ENCODE peak calls at places on chromosomes 2 and 18, in five cellular contexts. O is kidney glomerular epithelial cell; I is HEK293T; E is activated CD4-positive, CD25-positive, alpha-beta regulatory T cell; L is amniotic stem cell. P is an unnamed sample.

GRCh38 chr2:231257763-231258162 is 59.3 kb downstream of the ARMC9 start:
- DNase-seq in I (no peak), L (no peak), O (no peak), E (no peak), P (no peak)

GRCh38 chr2:117335967-117336366 is 478.5 kb upstream of the DDX18 start:
- DNase-seq in O (no peak), I (no peak), E (no peak), L (no peak), P (no peak)

GRCh38 chr2:40471868-40472267 is 20.0 kb upstream of the SLC8A1 start:
- DNase-seq in L (no peak), I (no peak), O (no peak), E (no peak), P (no peak)

GRCh38 chr18:39675916-39676315 is 2110.3 kb upstream of the CELF4 start:
- DNase-seq in L (no peak), E (no peak), I (no peak), O (no peak), P (no peak)

GRCh38 chr2:114729025-114729424 is 286.6 kb downstream of the DPP10 start:
- DNase-seq in E (no peak), L (no peak), O (no peak), I (no peak), P (no peak)

GRCh38 chr18:21714472-21714871 is 9.9 kb upstream of the ABHD3 start:
- DNase-seq in I (no peak), E (no peak), L (no peak), O (no peak), P (no peak)

GRCh38 chr2:162317910-162318279 is 589 bp downstream of the IFIH1 start:
- DNase-seq in O (no peak), L (no peak), E (no peak), I (peak), P (peak)

GRCh38 chr18:46772396-46772795 is 15.5 kb upstream of the ST8SIA5 start:
- DNase-seq in L (no peak), O (no peak), I (no peak), E (no peak), P (no peak)

GRCh38 chr2:229370484-229370883 is 99.4 kb upstream of the PID1 start:
- DNase-seq in L (no peak), I (no peak), O (no peak), E (no peak), P (no peak)

GRCh38 chr2:45261746-45262145 is 252.5 kb upstream of the SIX2 start:
- DNase-seq in O (no peak), L (no peak), E (no peak), I (no peak), P (no peak)

GRCh38 chr2:160376576-160376975 is 117.0 kb downstream of the RBMS1 start:
- DNase-seq in E (no peak), I (no peak), L (no peak), O (peak), P (peak)

GRCh38 chr18:2923464-2923863 is 76.7 kb downstream of the EMILIN2 start:
- DNase-seq in L (no peak), O (no peak), I (no peak), E (no peak), P (no peak)

GRCh38 chr2:10417551-10418335 is 30.4 kb downstream of the ODC1 start:
- DNase-seq in E (no peak), L (no peak), I (no peak), O (peak), P (peak)

GRCh38 chr2:64212801-64213321 is 68.6 kb upstream of the PELI1 start:
- DNase-seq in L (no peak), E (no peak), O (no peak), I (no peak), P (peak)

GRCh38 chr2:61357681-61358080 is 113.2 kb downstream of the USP34 start:
- DNase-seq in O (no peak), E (no peak), I (no peak), L (no peak), P (no peak)